ENCODE peak calls at places on chromosomes 5 and 9, in six cellular contexts. W is fibroblast of the aortic adventitia, E is GM13977, B is astrocyte of the spinal cord, S is nephron progenitor cell, P is cardiac muscle cell. Q is an unnamed sample.

GRCh38 chr5:133848306-133848924 is 120.0 kb downstream of the C5orf15 start:
- DNase-seq in W (no peak), E (no peak), B (peak; percentile 54), S (no peak), P (no peak), Q (no peak)

GRCh38 chr9:83385317-83385716 is 152.9 kb downstream of the FRMD3 start:
- DNase-seq in W (peak; percentile 58), E (no peak), B (no peak), S (no peak), P (no peak), Q (no peak)

GRCh38 chr5:176379881-176380280 is 8.5 kb downstream of the NOP16 start:
- DNase-seq in W (no peak), E (peak; percentile 49), B (no peak), S (no peak), P (no peak), Q (no peak)

GRCh38 chr9:136204838-136205706 is at the start of gene LHX3:
- DNase-seq in W (no peak), E (peak; percentile 80), B (no peak), S (peak; percentile 91), P (peak; percentile 20), Q (peak; percentile 8)

GRCh38 chr5:32020271-32020670 is 153.8 kb downstream of the GOLPH3 start:
- DNase-seq in W (no peak), E (no peak), B (no peak), S (no peak), P (no peak), Q (no peak)

GRCh38 chr5:96615223-96615622 is 47.0 kb upstream of the CAST start:
- DNase-seq in W (no peak), E (no peak), B (peak; percentile 40), S (no peak), P (no peak), Q (no peak)

GRCh38 chr5:10387690-10388089 is 34.2 kb downstream of the MARCHF6 start:
- DNase-seq in W (peak; percentile 51), E (no peak), B (peak; percentile 48), S (no peak), P (peak; percentile 82), Q (peak; percentile 58)

GRCh38 chr9:92917176-92917800 is 30.0 kb upstream of the FGD3 start:
- DNase-seq in W (no peak), E (no peak), B (no peak), S (no peak), P (no peak), Q (no peak)

GRCh38 chr5:74464512-74465209 is 175.9 kb downstream of the ENC1 start:
- DNase-seq in W (peak; percentile 83), E (no peak), B (no peak), S (no peak), P (peak; percentile 89), Q (peak; percentile 70)

GRCh38 chr5:120644516-120644915 is 180.4 kb downstream of the PRR16 start:
- DNase-seq in W (peak; percentile 21), E (no peak), B (no peak), S (no peak), P (no peak), Q (peak; percentile 2)

GRCh38 chr9:72888943-72889342 is 63.9 kb downstream of the ALDH1A1 start:
- DNase-seq in W (no peak), E (no peak), B (no peak), S (no peak), P (no peak), Q (no peak)

GRCh38 chr9:78630966-78631365 is 334.0 kb downstream of the PSAT1 start:
- DNase-seq in W (no peak), E (no peak), B (no peak), S (no peak), P (no peak), Q (no peak)

GRCh38 chr9:29311221-29311620 is 1737.9 kb upstream of the C9orf72 start:
- DNase-seq in W (no peak), E (no peak), B (peak; percentile 6), S (no peak), P (no peak), Q (no peak)

GRCh38 chr9:25481377-25481776 is 196.9 kb downstream of the TUSC1 start:
- DNase-seq in W (no peak), E (no peak), B (no peak), S (no peak), P (no peak), Q (no peak)

GRCh38 chr5:9288234-9288633 is 257.6 kb downstream of the SEMA5A start:
- DNase-seq in W (no peak), E (no peak), B (no peak), S (no peak), P (no peak), Q (no peak)

GRCh38 chr5:57366744-57367143 is 115.9 kb downstream of the ACTBL2 start:
- DNase-seq in W (peak; percentile 56), E (no peak), B (no peak), S (no peak), P (no peak), Q (peak; percentile 42)

GRCh38 chr5:145685417-145685816 is 149.7 kb downstream of the PRELID2 start:
- DNase-seq in W (no peak), E (no peak), B (no peak), S (no peak), P (no peak), Q (no peak)

GRCh38 chr5:142894749-142895148 is 124.6 kb downstream of the ARHGAP26 start:
- DNase-seq in W (peak; percentile 77), E (no peak), B (peak; percentile 57), S (no peak), P (peak; percentile 60), Q (peak; percentile 56)

GRCh38 chr9:21350787-21351186 is at the start of gene IFNA6:
- DNase-seq in W (no peak), E (no peak), B (no peak), S (no peak), P (no peak), Q (no peak)

GRCh38 chr9:21348430-21348829 is 2.3 kb downstream of the IFNA6 start:
- DNase-seq in W (no peak), E (no peak), B (no peak), S (no peak), P (no peak), Q (no peak)
- TF ChIP-seq CTCF in W (no peak), E (no peak), B (no peak), S (no peak), P (no peak), Q (no peak)

DNA sequence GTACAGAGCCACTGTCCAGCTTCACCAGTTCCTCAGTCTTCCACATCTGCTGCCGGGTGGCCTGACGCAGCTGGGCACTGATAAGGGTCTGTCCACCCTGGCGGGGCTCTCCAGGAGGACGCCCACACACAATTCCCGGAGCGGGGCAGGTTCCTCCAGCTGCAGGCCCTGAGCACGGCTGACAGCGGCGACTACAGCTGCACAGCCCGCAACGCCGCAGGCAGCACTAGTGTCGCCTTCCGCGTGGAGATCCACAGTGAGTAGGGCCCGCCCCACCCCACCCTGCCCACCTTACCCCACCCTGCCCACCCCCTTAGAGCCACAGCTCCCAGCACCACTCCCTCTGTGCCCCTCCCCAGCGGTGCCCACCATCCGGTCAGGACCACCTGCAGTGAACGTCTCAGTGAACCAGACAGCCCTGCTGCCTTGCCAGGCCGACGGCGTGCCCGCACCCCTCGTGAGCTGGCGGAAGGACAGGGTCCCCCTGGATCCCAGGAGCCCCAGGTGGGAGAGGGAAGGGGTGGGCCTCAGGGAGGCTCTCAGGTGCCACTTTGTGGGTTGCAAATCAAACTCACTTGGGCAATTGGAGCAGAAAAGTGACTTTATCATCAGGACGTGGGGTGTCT is 48.8 kb upstream of the ASS1 start:
- DNase-seq in W (no peak), E (no peak), B (no peak), S (no peak), P (no peak), Q (no peak)
- TF ChIP-seq CTCF in W (no peak), E (no peak), B (no peak), S (no peak), P (no peak), Q (no peak)

GRCh38 chr5:150319484-150319790 is 16.7 kb upstream of the ARSI start:
- DNase-seq in W (no peak), E (no peak), B (no peak), S (no peak), P (no peak), Q (no peak)
- TF ChIP-seq CTCF in W (no peak), E (no peak), B (no peak), S (no peak), P (no peak), Q (no peak)

DNA sequence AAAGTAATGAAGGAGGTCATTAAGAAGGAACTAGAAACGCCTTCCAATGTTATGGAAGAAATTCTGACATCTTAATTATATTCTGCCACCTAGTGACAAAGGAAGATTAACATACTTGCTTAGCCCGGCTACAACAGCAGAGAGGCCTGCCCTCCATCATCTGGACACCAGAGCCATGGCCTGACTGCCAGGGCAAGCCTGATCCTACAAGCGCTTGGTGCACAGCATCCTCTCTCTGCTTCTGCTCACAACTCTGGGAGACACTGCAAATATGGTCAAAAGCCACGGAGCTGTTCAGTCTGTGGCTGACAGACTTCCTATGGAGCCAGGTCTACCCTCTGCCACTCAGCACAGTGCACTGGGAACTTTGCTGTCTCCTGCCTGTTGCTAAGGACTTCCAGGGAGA is 87.3 kb upstream of the SLC44A1 start:
- DNase-seq in W (peak; percentile 88), E (peak; percentile 61), B (peak; percentile 78), S (peak; percentile 51), P (peak; percentile 88), Q (peak; percentile 87)
- TF ChIP-seq CTCF in W (peak; percentile 42), E (peak; percentile 45), B (peak; percentile 36), S (peak; percentile 33), P (peak; percentile 50), Q (peak; percentile 50)

GRCh38 chr5:2996248-2996647 is 244.8 kb upstream of the IRX2 start:
- DNase-seq in W (no peak), E (no peak), B (no peak), S (no peak), P (no peak), Q (no peak)
- TF ChIP-seq CTCF in W (no peak), E (no peak), B (no peak), S (no peak), P (no peak), Q (no peak)

GRCh38 chr9:125203259-125203658 is 2.9 kb downstream of the RABEPK start:
- DNase-seq in W (no peak), E (no peak), B (no peak), S (no peak), P (no peak), Q (no peak)
- TF ChIP-seq CTCF in W (no peak), E (no peak), B (no peak), S (no peak), P (no peak), Q (no peak)

Q was measured in fibroblast of pulmonary artery.